ENCODE peak calls at places on chromosomes 11 and 22, in seven cellular contexts. One of them, this sample, is unnamed.
A peak's percentile ranks its signal among the peaks of the same experiment; 100 is the strongest.

GRCh38 chr11:119403021-119403420 is 20.0 kb downstream of the THY1 start:
- DNase-seq in fibroblast of mammary gland: no peak
- DNase-seq in psoas muscle: no peak
- DNase-seq in Peyer's patch: no peak
- DNase-seq in cardiac fibroblast: no peak
- DNase-seq in A673: no peak
- DNase-seq in transverse colon: no peak
- DNase-seq in this sample: no peak

GRCh38 chr11:57586711-57587110 is 10.8 kb upstream of the SERPING1 start:
- DNase-seq in transverse colon: no peak
- DNase-seq in cardiac fibroblast: no peak
- DNase-seq in A673: no peak
- DNase-seq in psoas muscle: no peak
- DNase-seq in fibroblast of mammary gland: no peak
- DNase-seq in Peyer's patch: no peak
- DNase-seq in this sample: no peak

GRCh38 chr11:19738124-19738523 is 25.5 kb downstream of the NAV2 start:
- DNase-seq in fibroblast of mammary gland: no peak
- DNase-seq in Peyer's patch: no peak
- DNase-seq in A673: no peak
- DNase-seq in psoas muscle: no peak
- DNase-seq in transverse colon: no peak
- DNase-seq in cardiac fibroblast: no peak
- DNase-seq in this sample: no peak

GRCh38 chr11:12111482-12112149 is 1.2 kb downstream of the MICAL2 start:
- DNase-seq in cardiac fibroblast: peak; percentile 52
- DNase-seq in transverse colon: no peak
- DNase-seq in fibroblast of mammary gland: no peak
- DNase-seq in Peyer's patch: no peak
- DNase-seq in psoas muscle: no peak
- DNase-seq in A673: no peak
- DNase-seq in this sample: no peak

GRCh38 chr11:75100314-75100713 is 3.6 kb upstream of the OR2AT4 start:
- DNase-seq in psoas muscle: no peak
- DNase-seq in cardiac fibroblast: peak; percentile 70
- DNase-seq in transverse colon: no peak
- DNase-seq in fibroblast of mammary gland: peak; percentile 77
- DNase-seq in Peyer's patch: no peak
- DNase-seq in A673: no peak
- DNase-seq in this sample: no peak

GRCh38 chr11:75145196-75145971 is 5.5 kb upstream of the SLCO2B1 start:
- DNase-seq in A673: no peak
- DNase-seq in transverse colon: no peak
- DNase-seq in psoas muscle: no peak
- DNase-seq in fibroblast of mammary gland: no peak
- DNase-seq in cardiac fibroblast: no peak
- DNase-seq in Peyer's patch: no peak
- DNase-seq in this sample: no peak

GRCh38 chr11:129374081-129374992 is 1.3 kb upstream of the BARX2 start:
- DNase-seq in cardiac fibroblast: no peak
- DNase-seq in A673: peak; percentile 82
- DNase-seq in Peyer's patch: no peak
- DNase-seq in fibroblast of mammary gland: no peak
- DNase-seq in transverse colon: peak; percentile 14
- DNase-seq in psoas muscle: peak; percentile 17
- DNase-seq in this sample: no peak

GRCh38 chr11:128565881-128566280 is 21.5 kb downstream of the ETS1 start:
- DNase-seq in A673: no peak
- DNase-seq in psoas muscle: no peak
- DNase-seq in cardiac fibroblast: no peak
- DNase-seq in Peyer's patch: no peak
- DNase-seq in transverse colon: peak; percentile 59
- DNase-seq in fibroblast of mammary gland: no peak
- DNase-seq in this sample: no peak

GRCh38 chr22:24752091-24752623 is 22.4 kb downstream of the PIWIL3 start:
- DNase-seq in fibroblast of mammary gland: no peak
- DNase-seq in psoas muscle: no peak
- DNase-seq in cardiac fibroblast: no peak
- DNase-seq in transverse colon: no peak
- DNase-seq in Peyer's patch: no peak
- DNase-seq in A673: no peak
- DNase-seq in this sample: no peak
- TF ChIP-seq CTCF in fibroblast of mammary gland: no peak
- TF ChIP-seq CTCF in psoas muscle: no peak
- TF ChIP-seq CTCF in cardiac fibroblast: no peak
- TF ChIP-seq CTCF in transverse colon: no peak
- TF ChIP-seq CTCF in Peyer's patch: no peak
- TF ChIP-seq CTCF in A673: no peak
- TF ChIP-seq CTCF in this sample: no peak

GRCh38 chr11:13962198-13962561 is 343 bp upstream of the SPON1 start:
- DNase-seq in fibroblast of mammary gland: no peak
- DNase-seq in transverse colon: no peak
- DNase-seq in psoas muscle: no peak
- DNase-seq in A673: no peak
- DNase-seq in cardiac fibroblast: no peak
- DNase-seq in Peyer's patch: no peak
- DNase-seq in this sample: no peak
- H3K4me3 ChIP-seq in fibroblast of mammary gland: no peak overlapping the region
- H3K4me3 ChIP-seq in transverse colon: peak overlapping the region; percentile 56
- H3K4me3 ChIP-seq in psoas muscle: peak overlapping the region; percentile 50
- H3K4me3 ChIP-seq in A673: no peak overlapping the region
- H3K4me3 ChIP-seq in cardiac fibroblast: peak overlapping the region; percentile 2
- H3K4me3 ChIP-seq in Peyer's patch: peak overlapping the region; percentile 36
- H3K4me3 ChIP-seq in this sample: no peak overlapping the region

DNA sequence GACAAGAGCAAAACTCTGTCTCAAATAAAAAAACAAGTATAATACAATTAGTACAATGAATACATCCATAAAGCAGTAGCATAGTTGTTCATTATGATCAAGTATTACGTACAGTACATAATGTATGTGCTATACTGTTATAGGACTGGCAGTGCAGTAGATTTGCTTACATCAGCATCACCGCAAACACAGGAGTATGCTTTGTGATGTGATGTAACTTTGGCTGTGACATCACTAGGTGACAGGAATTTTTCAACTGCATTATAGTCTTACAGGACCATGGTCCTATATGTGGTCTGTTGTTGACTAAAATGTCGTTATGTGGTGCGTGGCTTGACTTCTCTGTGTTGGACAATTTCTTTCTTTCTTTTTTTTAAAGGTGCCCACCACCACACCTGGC is 16.6 kb downstream of the TBC1D22A start:
- DNase-seq in A673: no peak
- DNase-seq in Peyer's patch: no peak
- DNase-seq in psoas muscle: no peak
- DNase-seq in transverse colon: no peak
- DNase-seq in cardiac fibroblast: no peak
- DNase-seq in fibroblast of mammary gland: no peak
- DNase-seq in this sample: no peak
- TF ChIP-seq CTCF in A673: no peak
- TF ChIP-seq CTCF in Peyer's patch: no peak
- TF ChIP-seq CTCF in psoas muscle: no peak
- TF ChIP-seq CTCF in transverse colon: no peak
- TF ChIP-seq CTCF in cardiac fibroblast: no peak
- TF ChIP-seq CTCF in fibroblast of mammary gland: no peak
- TF ChIP-seq CTCF in this sample: no peak

DNA sequence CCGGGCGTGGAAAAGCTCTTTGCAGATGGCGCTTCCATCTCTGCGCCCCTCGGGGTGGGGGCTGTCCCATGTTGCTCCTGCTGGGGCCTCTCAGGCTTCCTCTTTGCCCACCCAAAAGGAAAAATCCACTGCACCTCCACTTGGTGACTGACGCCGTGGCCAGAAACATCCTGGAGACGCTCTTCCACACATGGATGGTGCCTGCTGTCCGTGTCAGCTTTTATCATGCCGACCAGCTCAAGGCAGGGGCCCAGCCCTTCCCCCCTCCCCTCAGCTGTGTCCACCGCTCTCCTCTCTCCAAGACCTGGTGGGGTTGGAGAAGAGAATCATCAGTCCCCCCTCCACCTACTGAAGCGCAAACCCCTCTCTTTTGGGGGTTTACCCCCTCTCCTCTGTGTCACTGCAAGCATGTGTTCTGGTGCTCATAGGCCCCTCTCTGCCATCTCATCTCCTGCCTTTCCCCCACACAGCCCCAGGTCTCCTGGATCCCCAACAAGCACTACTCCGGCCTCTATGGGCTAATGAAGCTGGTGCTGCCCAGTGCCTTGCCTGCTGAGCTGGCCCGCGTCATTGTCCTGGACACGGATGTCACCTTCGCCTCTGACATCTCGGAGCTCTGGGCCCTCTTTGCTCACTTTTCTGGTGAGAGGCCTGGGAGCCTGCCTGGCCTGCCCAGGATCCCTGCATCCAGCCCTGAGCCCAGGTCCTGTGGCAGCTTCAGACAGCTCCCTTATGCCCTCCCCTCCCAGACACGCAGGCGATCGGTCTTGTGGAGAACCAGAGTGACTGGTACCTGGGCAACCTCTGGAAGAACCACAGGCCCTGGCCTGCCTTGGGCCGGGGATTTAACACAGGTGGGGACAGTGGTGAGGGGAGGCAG is 1.8 kb downstream of the LARGE2 start:
- DNase-seq in psoas muscle: no peak
- DNase-seq in Peyer's patch: no peak
- DNase-seq in transverse colon: peak; percentile 6
- DNase-seq in cardiac fibroblast: no peak
- DNase-seq in A673: no peak
- DNase-seq in fibroblast of mammary gland: no peak
- DNase-seq in this sample: no peak
- H3K4me3 ChIP-seq in psoas muscle: no peak overlapping the region
- H3K4me3 ChIP-seq in Peyer's patch: no peak overlapping the region
- H3K4me3 ChIP-seq in transverse colon: no peak overlapping the region
- H3K4me3 ChIP-seq in cardiac fibroblast: no peak overlapping the region
- H3K4me3 ChIP-seq in A673: no peak overlapping the region
- H3K4me3 ChIP-seq in fibroblast of mammary gland: no peak overlapping the region
- H3K4me3 ChIP-seq in this sample: no peak overlapping the region

DNA sequence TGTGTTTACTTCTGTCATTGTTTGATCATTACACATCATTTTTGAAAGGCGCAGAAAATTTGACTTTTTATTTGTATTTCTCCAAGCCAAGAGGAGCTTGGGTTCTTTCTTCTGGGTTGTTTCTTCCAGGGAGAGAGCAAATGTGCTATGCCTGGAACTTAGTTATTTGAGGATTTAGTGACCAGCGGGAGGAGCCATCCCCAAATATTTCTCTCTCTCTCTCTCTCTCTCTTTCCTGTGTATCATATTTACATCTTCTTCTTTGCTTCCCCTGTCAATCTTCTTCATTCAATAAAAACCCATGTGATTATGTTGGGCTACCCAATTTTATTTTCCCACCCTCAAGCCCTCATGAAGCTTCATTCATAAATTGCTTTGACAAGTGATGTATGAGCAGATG is 534.5 kb downstream of the LRRC4C start:
- DNase-seq in transverse colon: no peak
- DNase-seq in A673: no peak
- DNase-seq in cardiac fibroblast: no peak
- DNase-seq in Peyer's patch: no peak
- DNase-seq in fibroblast of mammary gland: no peak
- DNase-seq in psoas muscle: no peak
- DNase-seq in this sample: no peak
- TF ChIP-seq CTCF in transverse colon: no peak
- TF ChIP-seq CTCF in A673: peak; percentile 11
- TF ChIP-seq CTCF in cardiac fibroblast: no peak
- TF ChIP-seq CTCF in Peyer's patch: no peak
- TF ChIP-seq CTCF in fibroblast of mammary gland: no peak
- TF ChIP-seq CTCF in psoas muscle: no peak
- TF ChIP-seq CTCF in this sample: no peak

GRCh38 chr11:278001-278951 is at the start of gene NLRP6:
- DNase-seq in A673: no peak
- DNase-seq in transverse colon: no peak
- DNase-seq in psoas muscle: no peak
- DNase-seq in cardiac fibroblast: no peak
- DNase-seq in fibroblast of mammary gland: no peak
- DNase-seq in Peyer's patch: no peak
- DNase-seq in this sample: no peak

GRCh38 chr11:280762-281485 is 2.7 kb downstream of the NLRP6 start:
- DNase-seq in transverse colon: no peak
- DNase-seq in fibroblast of mammary gland: no peak
- DNase-seq in psoas muscle: no peak
- DNase-seq in cardiac fibroblast: no peak
- DNase-seq in A673: no peak
- DNase-seq in Peyer's patch: peak; percentile 49
- DNase-seq in this sample: no peak

GRCh38 chr11:281486-282161 is 3.4 kb downstream of the NLRP6 start:
- DNase-seq in psoas muscle: no peak
- DNase-seq in transverse colon: no peak
- DNase-seq in cardiac fibroblast: no peak
- DNase-seq in Peyer's patch: no peak
- DNase-seq in fibroblast of mammary gland: no peak
- DNase-seq in A673: no peak
- DNase-seq in this sample: no peak

GRCh38 chr11:279966-280761 is 2.0 kb downstream of the NLRP6 start:
- DNase-seq in Peyer's patch: peak; percentile 55
- DNase-seq in psoas muscle: no peak
- DNase-seq in cardiac fibroblast: peak; percentile 42
- DNase-seq in fibroblast of mammary gland: peak; percentile 9
- DNase-seq in transverse colon: peak; percentile 65
- DNase-seq in A673: no peak
- DNase-seq in this sample: no peak

DNA sequence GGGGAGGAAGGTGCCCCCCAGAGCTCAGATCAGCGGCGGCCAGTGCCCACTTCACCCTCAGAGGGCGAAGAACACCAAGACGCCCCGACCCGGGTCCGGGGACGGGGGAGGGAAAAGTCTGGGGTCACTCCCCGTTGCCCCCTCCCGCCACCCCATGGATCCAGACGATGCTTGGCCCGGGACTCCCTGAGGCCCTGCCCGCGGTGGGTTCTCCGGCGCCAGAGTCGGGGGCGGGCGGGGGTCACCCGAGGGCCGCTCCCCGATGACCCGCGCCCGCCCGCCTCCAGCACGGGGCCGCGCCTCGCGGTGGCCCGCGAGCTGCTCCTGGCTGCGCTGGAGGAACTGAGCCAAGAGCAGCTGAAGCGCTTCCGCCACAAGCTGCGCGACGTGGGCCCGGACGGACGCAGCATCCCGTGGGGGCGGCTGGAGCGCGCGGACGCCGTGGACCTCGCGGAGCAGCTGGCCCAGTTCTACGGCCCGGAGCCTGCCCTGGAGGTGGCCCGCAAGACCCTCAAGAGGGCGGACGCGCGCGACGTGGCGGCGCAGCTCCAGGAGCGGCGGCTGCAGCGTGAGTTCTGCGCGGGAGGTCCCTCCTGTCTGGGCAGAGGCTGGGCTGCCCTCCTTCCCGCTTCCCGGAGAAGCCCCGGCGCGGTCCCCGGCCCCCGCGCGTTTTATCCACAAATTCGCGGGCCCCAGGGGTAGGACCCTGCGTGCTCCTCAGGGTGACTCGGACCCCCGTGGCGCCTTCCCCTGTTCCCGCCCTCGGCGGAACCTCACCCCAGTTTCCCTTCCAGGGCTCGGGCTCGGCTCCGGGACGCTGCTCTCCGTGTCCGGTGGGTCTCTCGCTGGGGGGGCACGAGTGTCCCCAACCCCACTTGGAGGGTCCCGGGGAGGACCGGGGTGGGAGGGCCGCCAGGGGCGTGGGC is 1.1 kb downstream of the NLRP6 start:
- DNase-seq in fibroblast of mammary gland: no peak
- DNase-seq in cardiac fibroblast: no peak
- DNase-seq in psoas muscle: no peak
- DNase-seq in A673: no peak
- DNase-seq in transverse colon: no peak
- DNase-seq in Peyer's patch: no peak
- DNase-seq in this sample: no peak
- H3K4me3 ChIP-seq in fibroblast of mammary gland: no peak overlapping the region
- H3K4me3 ChIP-seq in cardiac fibroblast: no peak overlapping the region
- H3K4me3 ChIP-seq in psoas muscle: peak overlapping the region; percentile 28
- H3K4me3 ChIP-seq in A673: no peak overlapping the region
- H3K4me3 ChIP-seq in transverse colon: peak overlapping the region; percentile 21
- H3K4me3 ChIP-seq in Peyer's patch: peak overlapping the region; percentile 52
- H3K4me3 ChIP-seq in this sample: no peak overlapping the region

This sample was measured in AG09309.